ENCODE peak calls at places on chromosomes 13 and 19, in seven cellular contexts. K, G, P, Y, I, H and B are unnamed samples.

GRCh38 chr19:47186337-47187022 is 44.5 kb downstream of the BBC3 start:
- DNase-seq in K (peak; percentile 29), I (peak; percentile 30), H (no peak), G (no peak), P (no peak), Y (no peak), B (no peak)

GRCh38 chr13:50678464-50679162 is 164.9 kb downstream of the DLEU7 start:
- DNase-seq in P (no peak), K (no peak), I (no peak), Y (no peak), H (no peak), G (no peak), B (peak; percentile 51)

GRCh38 chr13:50130686-50131051 is 115.4 kb downstream of the KCNRG start:
- DNase-seq in G (no peak), I (peak; percentile 29), H (peak; percentile 46), Y (no peak), P (peak; percentile 8), K (no peak), B (no peak)

GRCh38 chr19:44582581-44583265 is 30.6 kb upstream of the IGSF23 start:
- DNase-seq in Y (no peak), K (peak; percentile 8), I (peak; percentile 55), H (no peak), P (peak; percentile 58), G (no peak), B (no peak)

GRCh38 chr13:24251525-24251924 is 57.9 kb upstream of the C1QTNF9 start:
- DNase-seq in G (no peak), Y (no peak), H (no peak), K (peak; percentile 12), P (no peak), I (peak; percentile 37), B (no peak)

GRCh38 chr19:3625996-3626472 is 556 bp downstream of the CACTIN start:
- DNase-seq in P (no peak), Y (no peak), I (no peak), K (no peak), G (peak; percentile 30), H (no peak), B (no peak)

GRCh38 chr13:101511766-101512165 is 59.3 kb downstream of the ITGBL1 start:
- DNase-seq in G (no peak), K (no peak), P (no peak), H (no peak), Y (no peak), I (no peak), B (no peak)

GRCh38 chr19:35615036-35615435 is 2.5 kb downstream of the HAUS5 start:
- DNase-seq in K (no peak), I (no peak), P (no peak), H (no peak), Y (no peak), G (no peak), B (no peak)

GRCh38 chr13:48539550-48539949 is 6.7 kb upstream of the RCBTB2 start:
- DNase-seq in Y (no peak), H (no peak), K (peak; percentile 82), P (no peak), G (no peak), I (no peak), B (no peak)

GRCh38 chr19:34556500-34556899 is 74.9 kb downstream of the WTIP start:
- DNase-seq in H (no peak), I (peak; percentile 18), P (no peak), Y (no peak), G (no peak), K (no peak), B (no peak)

GRCh38 chr13:43805071-43805468 is 18.3 kb upstream of the ENOX1 start:
- DNase-seq in Y (no peak), K (no peak), P (peak; percentile 55), I (no peak), H (no peak), G (peak; percentile 92), B (peak; percentile 97)

GRCh38 chr13:33480561-33480960 is 195.0 kb upstream of the STARD13 start:
- DNase-seq in K (no peak), H (no peak), Y (no peak), I (no peak), G (no peak), P (no peak), B (no peak)

GRCh38 chr19:13212759-13213330 is 62.6 kb downstream of the IER2 start:
- DNase-seq in G (peak; percentile 61), I (peak; percentile 80), K (peak; percentile 54), H (no peak), Y (no peak), P (peak; percentile 51), B (no peak)

GRCh38 chr19:21586341-21587116 is 81.1 kb downstream of the ZNF429 start:
- DNase-seq in H (no peak), P (no peak), K (peak; percentile 53), G (no peak), I (peak; percentile 19), Y (no peak), B (no peak)

GRCh38 chr19:10946964-10947657 is 13.7 kb upstream of the SMARCA4 start:
- DNase-seq in P (no peak), H (no peak), Y (no peak), K (no peak), G (no peak), I (no peak), B (no peak)

GRCh38 chr13:40433577-40433976 is 232.9 kb downstream of the FOXO1 start:
- DNase-seq in P (no peak), H (no peak), K (no peak), Y (no peak), G (no peak), I (peak; percentile 56), B (no peak)

GRCh38 chr13:110394371-110394841 is 87.3 kb downstream of the COL4A2 start:
- DNase-seq in P (no peak), H (no peak), Y (no peak), I (no peak), G (no peak), K (no peak), B (no peak)

GRCh38 chr13:110397445-110397844 is 90.4 kb downstream of the COL4A2 start:
- DNase-seq in I (no peak), K (no peak), P (no peak), H (no peak), Y (peak; percentile 38), G (no peak), B (no peak)

GRCh38 chr13:110398564-110399507 is 91.8 kb downstream of the COL4A2 start:
- DNase-seq in G (no peak), I (no peak), Y (no peak), P (no peak), H (no peak), K (no peak), B (no peak)

GRCh38 chr13:110396913-110397379 is 89.9 kb downstream of the COL4A2 start:
- DNase-seq in Y (no peak), P (no peak), I (peak; percentile 77), H (no peak), G (peak; percentile 84), K (peak; percentile 41), B (peak; percentile 91)

GRCh38 chr13:110396476-110396875 is 89.4 kb downstream of the COL4A2 start:
- DNase-seq in H (no peak), G (no peak), I (no peak), Y (no peak), P (no peak), K (no peak), B (no peak)
- H3K27ac ChIP-seq in H (no peak overlapping the region), G (peak overlapping the region; percentile 78), I (peak overlapping the region; percentile 77), Y (no peak overlapping the region), P (peak overlapping the region; percentile 72), K (peak overlapping the region; percentile 78), B (peak overlapping the region; percentile 56)

DNA sequence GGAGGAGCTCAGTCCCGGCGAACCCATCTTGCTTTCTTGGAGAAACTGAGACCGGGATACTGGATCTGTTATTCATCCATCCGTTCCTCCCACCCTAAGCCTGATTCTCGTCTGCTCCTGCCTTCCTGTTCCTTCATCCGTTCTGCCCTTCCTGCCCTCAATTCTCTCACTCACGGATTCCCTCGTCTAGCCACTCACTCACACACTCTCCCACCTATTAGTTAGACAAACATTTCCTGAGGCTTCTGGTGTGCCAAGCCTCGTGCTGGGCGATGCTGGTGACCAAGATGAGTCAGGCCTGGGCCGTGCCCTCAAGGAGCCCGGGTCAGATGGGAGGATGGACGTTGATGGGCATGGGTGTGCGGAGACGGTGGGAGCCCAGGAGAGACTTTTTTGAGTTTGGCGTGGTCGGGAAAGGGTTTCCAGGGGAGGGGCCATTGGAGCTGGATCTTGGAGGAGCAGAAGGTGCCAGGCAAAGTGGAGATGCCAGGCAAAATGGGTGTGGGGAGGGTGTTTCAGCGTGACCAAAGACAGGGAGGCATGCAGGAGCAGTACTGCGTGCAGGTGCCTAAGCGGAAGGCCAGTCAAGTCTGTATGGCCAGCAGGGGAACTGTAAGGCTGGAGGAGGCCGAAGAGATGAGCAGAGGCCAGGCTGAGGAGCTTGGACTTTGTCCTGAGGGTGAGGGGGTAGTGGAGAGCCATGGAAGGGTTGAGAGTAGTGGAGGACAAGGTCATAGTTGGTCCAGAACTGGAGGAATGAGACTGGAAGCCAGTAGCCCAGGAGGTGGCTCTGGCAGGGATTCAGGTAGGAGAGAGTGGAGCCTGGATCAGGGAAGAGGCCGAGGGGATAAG is 7.4 kb upstream of the CNFN start:
- DNase-seq in I (no peak), G (no peak), Y (no peak), P (peak; percentile 62), K (no peak), H (no peak), B (no peak)
- H3K27ac ChIP-seq in I (peak overlapping the region; percentile 87), G (peak overlapping the region; percentile 95), Y (peak overlapping the region; percentile 86), P (peak overlapping the region; percentile 87), K (peak overlapping the region; percentile 52), H (no peak overlapping the region), B (peak overlapping the region; percentile 84)

GRCh38 chr13:67620665-67621064 is 390.5 kb upstream of the PCDH9 start:
- DNase-seq in H (no peak), K (no peak), Y (no peak), G (no peak), P (no peak), I (no peak), B (no peak)
- H3K27ac ChIP-seq in H (no peak overlapping the region), K (no peak overlapping the region), Y (no peak overlapping the region), G (no peak overlapping the region), P (no peak overlapping the region), I (no peak overlapping the region), B (no peak overlapping the region)

GRCh38 chr19:38209152-38209551 is 14.9 kb downstream of the DPF1 start:
- DNase-seq in H (no peak), K (no peak), I (no peak), P (no peak), Y (no peak), G (no peak), B (no peak)

GRCh38 chr19:38211779-38212178 is 12.2 kb downstream of the DPF1 start:
- DNase-seq in I (no peak), K (no peak), P (no peak), H (peak; percentile 29), Y (no peak), G (no peak), B (no peak)

GRCh38 chr19:38209671-38210457 is 14.2 kb downstream of the DPF1 start:
- DNase-seq in I (peak; percentile 47), K (peak; percentile 33), G (no peak), Y (peak; percentile 54), H (peak; percentile 53), P (no peak), B (no peak)

GRCh38 chr19:38210458-38210987 is 13.5 kb downstream of the DPF1 start:
- DNase-seq in I (peak; percentile 21), Y (peak; percentile 39), G (no peak), P (no peak), H (peak; percentile 87), K (no peak), B (no peak)

DNA sequence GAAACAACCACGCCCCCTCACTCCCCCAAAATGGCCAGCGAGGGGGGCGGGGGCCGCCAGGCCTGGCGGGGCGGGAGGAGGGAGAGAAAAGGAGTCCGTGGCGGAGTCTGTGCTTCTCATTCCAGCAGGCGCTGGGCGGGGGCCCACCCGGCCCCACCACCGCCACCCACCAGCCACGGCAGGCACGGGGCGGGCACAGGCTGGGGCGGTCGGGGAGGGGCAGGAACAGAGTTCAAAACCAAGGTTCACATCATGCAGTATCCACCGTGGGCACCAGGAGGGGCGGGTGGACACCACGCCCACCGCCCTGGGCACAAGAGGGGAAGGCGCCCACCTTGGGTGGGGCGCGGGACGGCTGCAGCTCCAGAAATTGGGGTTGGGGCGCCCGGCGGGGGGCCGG is 12.8 kb downstream of the DPF1 start:
- DNase-seq in H (peak; percentile 32), I (no peak), Y (no peak), K (no peak), G (no peak), P (no peak), B (no peak)
- H3K27ac ChIP-seq in H (peak overlapping the region; percentile 96), I (no peak overlapping the region), Y (peak overlapping the region; percentile 84), K (no peak overlapping the region), G (peak overlapping the region; percentile 98), P (peak overlapping the region; percentile 14), B (no peak overlapping the region)